ENCODE peak calls at places on chromosomes 16 and 17, in five cellular contexts. R, U, P, T and L are unnamed samples.

GRCh38 chr16:57045694-57046381 is 46.5 kb upstream of the CPNE2 start:
- DNase-seq in U (peak), R (peak), P (peak), T (peak), L (peak)

GRCh38 chr17:4513113-4514032 is 14.7 kb downstream of the SPNS2 start:
- DNase-seq in R (no peak), P (no peak), U (no peak), T (no peak), L (no peak)

GRCh38 chr16:3173892-3174617 is 13.9 kb upstream of the OR1F1 start:
- DNase-seq in T (no peak), U (no peak), P (no peak), R (peak), L (no peak)

GRCh38 chr16:4062212-4062802 is 53.9 kb downstream of the ADCY9 start:
- DNase-seq in R (no peak), P (no peak), T (no peak), U (no peak), L (no peak)

GRCh38 chr17:37458805-37459204 is 30.9 kb upstream of the DUSP14 start:
- DNase-seq in R (no peak), U (no peak), T (no peak), P (no peak), L (no peak)

GRCh38 chr16:88768041-88768876 is 16.8 kb downstream of the PIEZO1 start:
- DNase-seq in R (no peak), U (no peak), P (peak), T (no peak), L (no peak)

GRCh38 chr17:67448449-67448848 is 71.4 kb downstream of the PITPNC1 start:
- DNase-seq in T (no peak), P (no peak), U (no peak), R (no peak), L (no peak)

GRCh38 chr16:66692341-66692740 is 4.2 kb downstream of the CMTM4 start:
- DNase-seq in T (no peak), P (no peak), R (no peak), U (no peak), L (no peak)

GRCh38 chr16:85750827-85751641 is at the start of gene C16orf74:
- DNase-seq in U (peak), T (no peak), P (peak), R (no peak), L (no peak)

GRCh38 chr17:64728041-64728695 is 66.1 kb upstream of the SMURF2 start:
- DNase-seq in T (no peak), U (no peak), P (no peak), R (no peak), L (no peak)

GRCh38 chr16:67663151-67663876 is 2.6 kb downstream of the PARD6A start:
- DNase-seq in T (no peak), U (no peak), P (no peak), R (peak), L (no peak)

GRCh38 chr17:80869476-80869875 is 122.2 kb upstream of the CHMP6 start:
- DNase-seq in T (no peak), U (no peak), P (no peak), R (no peak), L (no peak)

GRCh38 chr17:65268832-65269231 is 131.7 kb downstream of the RGS9 start:
- DNase-seq in T (no peak), U (no peak), P (no peak), R (no peak), L (no peak)

GRCh38 chr16:11610121-11610505 is 23.4 kb upstream of the LITAF start:
- DNase-seq in T (no peak), U (no peak), P (no peak), R (no peak), L (no peak)

GRCh38 chr17:36949461-36949927 is 740 bp downstream of the AATF start:
- DNase-seq in R (no peak), P (no peak), T (no peak), U (no peak), L (no peak)

GRCh38 chr16:78437352-78437968 is 338.0 kb downstream of the WWOX start:
- DNase-seq in T (peak), U (peak), R (peak), P (no peak), L (no peak)

GRCh38 chr17:37813753-37814152 is 68.9 kb upstream of the HNF1B start:
- DNase-seq in U (no peak), R (no peak), P (no peak), T (peak), L (no peak)

GRCh38 chr17:49715717-49716279 is 8.0 kb upstream of the SLC35B1 start:
- DNase-seq in R (no peak), T (no peak), P (no peak), U (no peak), L (peak)

GRCh38 chr17:32943647-32944191 is 15.8 kb downstream of the TMEM98 start:
- DNase-seq in R (no peak), U (no peak), P (no peak), T (no peak), L (no peak)

GRCh38 chr17:15973016-15973415 is 26.5 kb downstream of the ZSWIM7 start:
- DNase-seq in P (no peak), U (no peak), T (no peak), R (no peak), L (no peak)

GRCh38 chr16:11224096-11224893 is 31.7 kb downstream of the SOCS1 start:
- DNase-seq in T (peak), R (no peak), U (no peak), P (peak), L (peak)

GRCh38 chr17:7081341-7082062 is 1.5 kb upstream of the CLEC10A start:
- DNase-seq in P (no peak), R (no peak), U (no peak), T (no peak), L (peak)

GRCh38 chr17:41689497-41690299 is 1.0 kb downstream of the EIF1 start:
- DNase-seq in T (no peak), R (no peak), P (no peak), U (peak), L (peak)

GRCh38 chr17:7079581-7080444 is at the start of gene CLEC10A:
- DNase-seq in U (no peak), P (no peak), T (no peak), R (no peak), L (no peak)

GRCh38 chr17:40314557-40314953 is 5.6 kb downstream of the RARA start:
- DNase-seq in T (peak), R (peak), P (peak), U (peak), L (peak)

GRCh38 chr16:65548470-65548869 is 426.6 kb upstream of the CDH11 start:
- DNase-seq in P (no peak), U (no peak), R (no peak), T (no peak), L (no peak)

GRCh38 chr16:10878644-10879498 is 1.9 kb downstream of the CIITA start:
- DNase-seq in U (no peak), R (no peak), T (peak), P (peak), L (no peak)

GRCh38 chr16:88440686-88441405 is 12.2 kb upstream of the ZFPM1 start:
- DNase-seq in P (no peak), T (no peak), R (no peak), U (no peak), L (no peak)

GRCh38 chr17:71432378-71433315 is 688.2 kb upstream of the SOX9 start:
- DNase-seq in R (no peak), T (no peak), P (no peak), U (no peak), L (no peak)

GRCh38 chr16:11585460-11586374 is 1.0 kb downstream of the LITAF start:
- DNase-seq in T (no peak), P (no peak), R (no peak), U (no peak), L (peak)

GRCh38 chr16:82641336-82641984 is 14.7 kb downstream of the CDH13 start:
- DNase-seq in U (no peak), P (no peak), T (no peak), R (no peak), L (no peak)

GRCh38 chr17:45155483-45155882 is 6.2 kb upstream of the HEXIM2 start:
- DNase-seq in U (no peak), R (no peak), T (no peak), P (no peak), L (no peak)

GRCh38 chr16:55849536-55849935 is 16.6 kb upstream of the CES1 start:
- DNase-seq in U (no peak), R (no peak), P (no peak), T (no peak), L (no peak)